ENCODE peak calls at places on chromosomes 1 and 21, in ten cellular contexts. R is ELF-1; X is activated CD8-positive, alpha-beta memory T cell treated with anti-CD3 and anti-CD28 coated beads, Interleukin-2, amount 50 U/mL, for 48 hours; E is PC-9; P is Peyer's patch; O is stimulated activated CD4-positive, alpha-beta T cell treated with anti-CD3 and anti-CD28 coated beads, Interleukin-4, amount 100 ng/mL, for 4 hours; G is K562; C is NCI-H2029 treated with DMSO at 0.1 percent for 48 hours; L is body of pancreas; J is dorsolateral prefrontal cortex. F is an unnamed sample.
A peak's percentile ranks its signal among the peaks of the same experiment; 100 is the strongest.

GRCh38 chr1:246147471-246148461 is 359.3 kb downstream of the SMYD3 start:
- DNase-seq in X (no peak), C (no peak), P (no peak), J (no peak), R (no peak), G (no peak), L (no peak), O (no peak), E (no peak), F (no peak)

GRCh38 chr1:172863031-172863430 is 187.7 kb downstream of the TNFSF18 start:
- DNase-seq in R (no peak), P (no peak), J (no peak), L (no peak), G (no peak), X (no peak), E (no peak), O (no peak), C (no peak), F (no peak)

GRCh38 chr1:91511386-91511785 is 10.7 kb downstream of the CDC7 start:
- DNase-seq in O (no peak), C (peak; percentile 23), X (no peak), J (no peak), G (peak; percentile 52), L (no peak), R (no peak), E (peak; percentile 50), P (no peak), F (peak; percentile 30)

GRCh38 chr1:110243581-110243980 is 33.5 kb downstream of the KCNC4 start:
- DNase-seq in E (no peak), C (peak; percentile 39), R (no peak), X (no peak), J (no peak), G (no peak), L (no peak), O (no peak), P (peak; percentile 15), F (peak; percentile 60)

GRCh38 chr1:27609210-27609555 is 5.2 kb upstream of the AHDC1 start:
- DNase-seq in P (no peak), X (no peak), G (no peak), O (no peak), C (no peak), E (no peak), J (no peak), L (no peak), R (peak; percentile 22), F (no peak)

GRCh38 chr1:185155600-185156320 is 993 bp downstream of the TRMT1L start:
- DNase-seq in R (no peak), O (no peak), X (no peak), G (peak; percentile 49), L (peak; percentile 5), P (no peak), C (no peak), E (no peak), J (no peak), F (no peak)

GRCh38 chr1:53368314-53369033 is 40.6 kb upstream of the LRP8 start:
- DNase-seq in G (no peak), R (no peak), O (no peak), L (no peak), E (no peak), X (peak; percentile 53), C (no peak), P (peak; percentile 46), J (peak; percentile 35), F (no peak)

GRCh38 chr1:25727819-25728286 is 72.1 kb upstream of the SELENON start:
- DNase-seq in E (no peak), P (peak; percentile 62), C (no peak), J (peak; percentile 71), G (peak; percentile 38), L (peak; percentile 81), X (no peak), R (peak; percentile 50), O (no peak), F (peak; percentile 53)

GRCh38 chr1:35320937-35321336 is 52.4 kb downstream of the ZMYM4 start:
- DNase-seq in J (no peak), R (no peak), O (no peak), L (no peak), P (no peak), G (no peak), C (no peak), X (no peak), E (no peak), F (no peak)

GRCh38 chr21:46160563-46161179 is 5.3 kb upstream of the FTCD start:
- DNase-seq in P (peak; percentile 28), G (no peak), C (no peak), L (no peak), X (peak; percentile 52), J (peak; percentile 22), O (no peak), E (no peak), R (no peak), F (no peak)

GRCh38 chr1:202140833-202141232 is 3.7 kb downstream of the ARL8A start:
- DNase-seq in L (no peak), E (no peak), X (no peak), P (no peak), G (no peak), J (no peak), C (no peak), O (no peak), R (no peak), F (no peak)

GRCh38 chr1:186214816-186215215 is 160.2 kb downstream of the TPR start:
- DNase-seq in G (no peak), X (no peak), L (no peak), R (no peak), O (no peak), P (no peak), J (no peak), E (no peak), C (no peak), F (no peak)